ENCODE peak calls at places on chromosome 20, in six cellular contexts. One of them, this sample, is unnamed.

GRCh38 chr20:24672181-24672880 is 202.9 kb downstream of the SYNDIG1 start:
- DNase-seq in putamen: no peak
- DNase-seq in ELF-1: no peak
- DNase-seq in skeletal muscle cell: no peak
- DNase-seq in EH: no peak
- DNase-seq in HuH-7: no peak
- DNase-seq in this sample: no peak

GRCh38 chr20:11229772-11230171 is 556.0 kb upstream of the JAG1 start:
- DNase-seq in putamen: no peak
- DNase-seq in ELF-1: peak; percentile 44
- DNase-seq in skeletal muscle cell: peak; percentile 95
- DNase-seq in EH: peak; percentile 97
- DNase-seq in HuH-7: peak; percentile 58
- DNase-seq in this sample: peak; percentile 85

GRCh38 chr20:64037498-64038213 is 1.7 kb downstream of the C20orf204 start:
- DNase-seq in putamen: no peak
- DNase-seq in ELF-1: no peak
- DNase-seq in skeletal muscle cell: no peak
- DNase-seq in EH: no peak
- DNase-seq in HuH-7: peak; percentile 79
- DNase-seq in this sample: no peak

GRCh38 chr20:3846740-3847418 is at the start of gene MAVS:
- DNase-seq in putamen: peak; percentile 88
- DNase-seq in ELF-1: peak; percentile 88
- DNase-seq in skeletal muscle cell: peak; percentile 36
- DNase-seq in EH: peak; percentile 83
- DNase-seq in HuH-7: peak; percentile 98
- DNase-seq in this sample: peak; percentile 60

GRCh38 chr20:44938637-44939036 is 21.6 kb downstream of the TOMM34 start:
- DNase-seq in putamen: peak; percentile 20
- DNase-seq in ELF-1: no peak
- DNase-seq in skeletal muscle cell: no peak
- DNase-seq in EH: no peak
- DNase-seq in HuH-7: no peak
- DNase-seq in this sample: no peak

GRCh38 chr20:50802289-50802688 is 7.4 kb downstream of the BCAS4 start:
- DNase-seq in putamen: no peak
- DNase-seq in ELF-1: no peak
- DNase-seq in skeletal muscle cell: no peak
- DNase-seq in EH: no peak
- DNase-seq in HuH-7: no peak
- DNase-seq in this sample: no peak

GRCh38 chr20:63429992-63430391 is 42.5 kb downstream of the KCNQ2 start:
- DNase-seq in putamen: no peak
- DNase-seq in ELF-1: no peak
- DNase-seq in skeletal muscle cell: no peak
- DNase-seq in EH: no peak
- DNase-seq in HuH-7: no peak
- DNase-seq in this sample: no peak

GRCh38 chr20:34343458-34344255 is 19.4 kb upstream of the ITCH start:
- DNase-seq in putamen: no peak
- DNase-seq in ELF-1: no peak
- DNase-seq in skeletal muscle cell: no peak
- DNase-seq in EH: no peak
- DNase-seq in HuH-7: no peak
- DNase-seq in this sample: no peak

GRCh38 chr20:63190828-63191227 is 25.1 kb downstream of the YTHDF1 start:
- DNase-seq in putamen: no peak
- DNase-seq in ELF-1: no peak
- DNase-seq in skeletal muscle cell: no peak
- DNase-seq in EH: no peak
- DNase-seq in HuH-7: no peak
- DNase-seq in this sample: no peak

GRCh38 chr20:9617940-9618339 is 103.5 kb downstream of the LAMP5 start:
- DNase-seq in putamen: peak; percentile 25
- DNase-seq in ELF-1: no peak
- DNase-seq in skeletal muscle cell: no peak
- DNase-seq in EH: peak; percentile 16
- DNase-seq in HuH-7: peak; percentile 65
- DNase-seq in this sample: peak; percentile 5

GRCh38 chr20:31517373-31517772 is 3.1 kb downstream of the HM13 start:
- DNase-seq in putamen: no peak
- DNase-seq in ELF-1: peak; percentile 66
- DNase-seq in skeletal muscle cell: no peak
- DNase-seq in EH: peak; percentile 71
- DNase-seq in HuH-7: peak; percentile 84
- DNase-seq in this sample: peak; percentile 59

GRCh38 chr20:4800131-4800530 is 78.4 kb downstream of the PRND start:
- DNase-seq in putamen: no peak
- DNase-seq in ELF-1: no peak
- DNase-seq in skeletal muscle cell: no peak
- DNase-seq in EH: no peak
- DNase-seq in HuH-7: no peak
- DNase-seq in this sample: no peak